ENCODE peak calls at places on chromosome 7, in five cellular contexts. V, Y, J, T and A are unnamed samples.

GRCh38 chr7:45921699-45922519 is 837 bp upstream of the IGFBP3 start:
- DNase-seq in V (peak), Y (no peak), J (peak), T (no peak), A (peak)

GRCh38 chr7:25711940-25712339 is 440.1 kb upstream of the NFE2L3 start:
- DNase-seq in V (no peak), Y (no peak), J (no peak), T (no peak), A (no peak)

GRCh38 chr7:48416327-48416908 is 245.2 kb downstream of the ABCA13 start:
- DNase-seq in V (no peak), Y (no peak), J (no peak), T (no peak), A (no peak)

GRCh38 chr7:81873559-81873958 is 103.7 kb upstream of the HGF start:
- DNase-seq in V (no peak), Y (no peak), J (no peak), T (no peak), A (no peak)

GRCh38 chr7:50436133-50436802 is 13.9 kb downstream of the FIGNL1 start:
- DNase-seq in V (no peak), Y (no peak), J (peak), T (no peak), A (no peak)

GRCh38 chr7:30379131-30379530 is 94.7 kb downstream of the ZNRF2 start:
- DNase-seq in V (no peak), Y (no peak), J (no peak), T (no peak), A (no peak)

GRCh38 chr7:92421676-92422435 is 25.4 kb upstream of the GATAD1 start:
- DNase-seq in V (no peak), Y (no peak), J (peak), T (peak), A (no peak)

GRCh38 chr7:51148216-51148615 is 168.4 kb downstream of the COBL start:
- DNase-seq in V (no peak), Y (no peak), J (no peak), T (no peak), A (no peak)

GRCh38 chr7:116454377-116454776 is 45.2 kb upstream of the CAV2 start:
- DNase-seq in V (no peak), Y (no peak), J (no peak), T (no peak), A (no peak)

GRCh38 chr7:66013938-66014337 is 31.9 kb upstream of the GUSB start:
- DNase-seq in V (peak), Y (no peak), J (peak), T (peak), A (peak)

GRCh38 chr7:48110868-48111267 is 21.8 kb downstream of the UPP1 start:
- DNase-seq in V (no peak), Y (no peak), J (no peak), T (no peak), A (no peak)

GRCh38 chr7:70749831-70750230 is 382.1 kb upstream of the GALNT17 start:
- DNase-seq in V (no peak), Y (no peak), J (no peak), T (no peak), A (no peak)

GRCh38 chr7:136874393-136875032 is 6.1 kb downstream of the CHRM2 start:
- DNase-seq in V (peak), Y (no peak), J (peak), T (peak), A (peak)

GRCh38 chr7:45001138-45001694 is 1.2 kb downstream of the CCM2 start:
- DNase-seq in V (no peak), Y (peak), J (peak), T (no peak), A (peak)

GRCh38 chr7:91330378-91331295 is 66.4 kb downstream of the FZD1 start:
- DNase-seq in V (no peak), Y (no peak), J (no peak), T (no peak), A (no peak)

GRCh38 chr7:66697451-66698438 is 42.8 kb upstream of the RABGEF1 start:
- DNase-seq in V (no peak), Y (no peak), J (peak), T (no peak), A (peak)

GRCh38 chr7:57789130-57789529 is 339.2 kb downstream of the ZNF716 start:
- DNase-seq in V (no peak), Y (no peak), J (no peak), T (no peak), A (no peak)

GRCh38 chr7:43625453-43625852 is 42.5 kb downstream of the STK17A start:
- DNase-seq in V (no peak), Y (peak), J (no peak), T (no peak), A (no peak)

GRCh38 chr7:136925556-136925955 is 57.1 kb downstream of the CHRM2 start:
- DNase-seq in V (no peak), Y (no peak), J (no peak), T (no peak), A (peak)

GRCh38 chr7:29194206-29194593 is 375 bp upstream of the CHN2 start:
- DNase-seq in V (peak), Y (no peak), J (no peak), T (no peak), A (peak)